ENCODE peak calls at places on chromosomes 6 and 20, in nine cellular contexts. O, A, N, V, T, M, C, Q and Z are unnamed samples. For H3K4me1, the result is how much of the 10 kb centered on the place peaks cover.

GRCh38 chr20:1376007-1376406 is 16.8 kb downstream of the FKBP1A start:
- DNase-seq in O (peak), A (no peak), N (no peak), V (no peak), T (no peak), M (no peak), C (no peak), Q (no peak), Z (no peak)

GRCh38 chr6:156379946-156380707 is 397.1 kb upstream of the ARID1B start:
- DNase-seq in O (no peak), A (no peak), N (no peak), V (no peak), T (no peak), M (no peak), C (peak), Q (peak), Z (peak)

GRCh38 chr6:45896783-45897441 is 118.7 kb downstream of the CLIC5 start:
- DNase-seq in O (no peak), A (no peak), N (no peak), V (no peak), T (no peak), M (no peak), C (no peak), Q (no peak), Z (no peak)

GRCh38 chr6:6696867-6697531 is 108.5 kb downstream of the LY86 start:
- DNase-seq in O (peak), A (peak), N (peak), V (peak), T (no peak), M (peak), C (peak), Q (peak), Z (no peak)

GRCh38 chr6:14037402-14038277 is 79.9 kb upstream of the CD83 start:
- DNase-seq in O (no peak), A (no peak), N (no peak), V (no peak), T (no peak), M (no peak), C (peak), Q (peak), Z (no peak)

GRCh38 chr6:20211941-20212391 is 303 bp downstream of the MBOAT1 start:
- DNase-seq in O (peak), A (peak), N (peak), V (no peak), T (no peak), M (no peak), C (no peak), Q (no peak), Z (no peak)

GRCh38 chr6:3711776-3712175 is 39.7 kb downstream of the PXDC1 start:
- DNase-seq in O (no peak), A (no peak), N (no peak), V (no peak), T (no peak), M (no peak), C (no peak), Q (no peak), Z (no peak)

GRCh38 chr6:150894935-150895686 is 29.6 kb downstream of the MTHFD1L start:
- DNase-seq in O (no peak), A (no peak), N (no peak), V (no peak), T (no peak), M (no peak), C (peak), Q (peak), Z (no peak)

GRCh38 chr6:113219783-113220182 is 637.4 kb upstream of the MARCKS start:
- DNase-seq in O (no peak), A (no peak), N (no peak), V (no peak), T (no peak), M (no peak), C (no peak), Q (no peak), Z (no peak)

GRCh38 chr20:46400828-46401477 is 5.5 kb downstream of the ELMO2 start:
- DNase-seq in O (no peak), A (no peak), N (peak), V (no peak), T (no peak), M (no peak), C (peak), Q (peak), Z (no peak)

GRCh38 chr20:46399401-46399800 is 7.0 kb downstream of the ELMO2 start:
- DNase-seq in O (no peak), A (no peak), N (no peak), V (no peak), T (no peak), M (no peak), C (no peak), Q (no peak), Z (no peak)

GRCh38 chr20:46401478-46401860 is 4.9 kb downstream of the ELMO2 start:
- DNase-seq in O (no peak), A (no peak), N (no peak), V (no peak), T (no peak), M (no peak), C (no peak), Q (no peak), Z (no peak)

GRCh38 chr20:46400253-46400652 is 6.2 kb downstream of the ELMO2 start:
- DNase-seq in O (no peak), A (no peak), N (no peak), V (no peak), T (no peak), M (no peak), C (peak), Q (peak), Z (no peak)

DNA sequence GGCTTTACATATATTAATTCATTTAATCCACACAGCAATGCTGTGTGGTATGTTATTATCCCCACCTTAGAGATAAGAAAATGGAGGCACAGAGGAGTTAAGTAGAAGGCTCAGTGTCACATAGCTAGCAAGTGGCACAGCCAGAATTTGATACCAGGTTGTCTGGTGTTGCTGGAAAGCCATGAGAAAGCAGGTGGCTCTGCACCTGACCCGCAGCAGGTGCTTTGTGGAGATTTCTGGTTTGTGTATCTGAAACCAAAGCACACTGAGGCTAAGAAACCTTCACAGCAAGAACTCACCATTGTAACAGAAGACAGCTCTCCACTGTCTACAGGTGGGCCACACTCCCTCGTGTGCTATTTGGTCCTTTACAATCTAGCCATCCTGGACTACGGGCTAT is 7.5 kb downstream of the ELMO2 start:
- DNase-seq in O (no peak), A (no peak), N (no peak), V (no peak), T (no peak), M (no peak), C (no peak), Q (no peak), Z (no peak)
- H3K4me1 ChIP-seq in O (under half), A (under half), N (under half), V (under half), T (under half), M (half or more), C (under half), Q (under half), Z (under half)

DNA sequence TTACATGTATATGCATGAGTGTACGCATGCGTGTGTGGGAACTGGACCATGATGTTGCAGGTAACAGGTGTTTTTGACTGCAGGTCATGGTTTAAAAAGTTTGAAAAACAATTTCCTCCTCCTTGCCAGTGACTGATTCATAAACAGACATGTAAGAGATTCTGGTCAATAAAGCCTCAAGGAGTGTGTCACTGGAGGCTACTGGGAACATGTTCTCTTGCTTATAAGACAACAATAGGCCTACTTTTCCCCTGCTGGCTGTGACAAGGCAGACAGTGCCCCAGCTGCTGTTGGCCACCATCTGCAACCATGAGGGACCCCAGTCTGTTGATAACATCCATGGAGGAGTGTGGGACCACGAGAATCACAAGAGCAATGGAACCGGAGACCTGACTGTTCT is 12.7 kb downstream of the LEMD2 start:
- DNase-seq in O (no peak), A (peak), N (no peak), V (no peak), T (no peak), M (no peak), C (no peak), Q (no peak), Z (no peak)
- H3K4me1 ChIP-seq in O (under half), A (under half), N (under half), V (under half), T (under half), M (under half), C (under half), Q (under half), Z (under half)

GRCh38 chr6:107727096-107727757 is 96.9 kb downstream of the SCML4 start:
- DNase-seq in O (no peak), A (no peak), N (no peak), V (no peak), T (no peak), M (no peak), C (no peak), Q (no peak), Z (no peak)

GRCh38 chr6:107730683-107731314 is 93.3 kb downstream of the SCML4 start:
- DNase-seq in O (no peak), A (no peak), N (no peak), V (no peak), T (no peak), M (no peak), C (no peak), Q (no peak), Z (no peak)

GRCh38 chr6:107730106-107730505 is 94.0 kb downstream of the SCML4 start:
- DNase-seq in O (no peak), A (no peak), N (peak), V (no peak), T (no peak), M (no peak), C (no peak), Q (no peak), Z (no peak)

GRCh38 chr6:107728564-107728897 is 95.6 kb downstream of the SCML4 start:
- DNase-seq in O (no peak), A (no peak), N (no peak), V (no peak), T (no peak), M (no peak), C (no peak), Q (no peak), Z (no peak)

DNA sequence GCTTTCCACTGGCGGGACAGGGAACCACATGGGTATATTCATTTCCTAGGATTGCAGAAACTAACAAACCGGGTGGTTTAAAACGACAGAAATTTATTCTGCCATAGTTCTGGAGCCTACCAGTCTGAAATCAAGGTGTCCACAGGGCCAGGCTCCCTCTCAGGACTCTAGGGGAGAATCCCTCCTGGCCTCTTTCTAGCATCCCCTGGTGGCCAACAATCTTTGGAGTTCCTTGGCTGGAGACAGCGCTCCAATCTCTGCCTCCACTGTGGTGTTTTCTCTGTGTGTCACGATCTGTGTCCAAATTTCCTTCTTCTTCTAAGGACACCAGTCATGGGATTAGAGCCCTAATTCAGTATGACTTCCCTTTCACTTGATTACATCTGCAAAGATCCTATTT is 95.0 kb downstream of the SCML4 start:
- DNase-seq in O (no peak), A (no peak), N (peak), V (no peak), T (no peak), M (no peak), C (no peak), Q (no peak), Z (no peak)
- H3K4me1 ChIP-seq in O (under half), A (under half), N (under half), V (under half), T (under half), M (under half), C (under half), Q (under half), Z (under half)

DNA sequence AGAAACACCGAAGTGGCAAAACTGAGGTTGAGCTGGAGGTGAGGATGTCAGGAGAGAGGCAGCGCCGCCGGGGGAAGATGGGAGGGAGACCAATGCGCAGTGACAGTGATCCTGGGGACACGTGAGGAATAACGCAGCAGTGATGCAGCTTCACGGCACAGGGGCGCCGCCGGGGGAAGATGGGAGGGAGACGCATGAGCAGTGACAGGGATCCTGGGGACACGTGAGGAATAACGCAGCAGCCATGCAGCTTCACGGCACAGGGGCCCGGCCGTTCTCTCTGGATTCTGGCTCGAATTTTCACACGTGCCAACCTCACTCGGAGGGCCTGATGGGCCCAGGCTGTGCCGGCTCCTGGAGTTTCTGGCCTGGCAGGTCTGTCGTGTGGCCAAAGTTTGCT is 94.7 kb downstream of the SMOC2 start:
- DNase-seq in O (no peak), A (no peak), N (no peak), V (no peak), T (no peak), M (no peak), C (no peak), Q (no peak), Z (no peak)
- H3K4me1 ChIP-seq in O (under half), A (under half), N (under half), V (under half), T (under half), M (under half), C (under half), Q (under half), Z (under half)

GRCh38 chr6:131828946-131829345 is 21.1 kb downstream of the ENPP1 start:
- DNase-seq in O (no peak), A (no peak), N (no peak), V (no peak), T (no peak), M (no peak), C (no peak), Q (no peak), Z (no peak)

GRCh38 chr6:131822119-131822518 is 14.3 kb downstream of the ENPP1 start:
- DNase-seq in O (no peak), A (no peak), N (no peak), V (no peak), T (no peak), M (no peak), C (no peak), Q (no peak), Z (no peak)

GRCh38 chr6:131823276-131823902 is 15.6 kb downstream of the ENPP1 start:
- DNase-seq in O (no peak), A (no peak), N (no peak), V (no peak), T (no peak), M (no peak), C (peak), Q (no peak), Z (no peak)

GRCh38 chr6:131828080-131828479 is 20.3 kb downstream of the ENPP1 start:
- DNase-seq in O (no peak), A (no peak), N (no peak), V (no peak), T (no peak), M (no peak), C (peak), Q (no peak), Z (no peak)

GRCh38 chr6:131825946-131826345 is 18.1 kb downstream of the ENPP1 start:
- DNase-seq in O (no peak), A (no peak), N (no peak), V (no peak), T (no peak), M (no peak), C (peak), Q (no peak), Z (no peak)
- H3K4me1 ChIP-seq in O (under half), A (under half), N (under half), V (under half), T (under half), M (under half), C (under half), Q (under half), Z (under half)

GRCh38 chr20:44069203-44069931 is 117.6 kb downstream of the JPH2 start:
- DNase-seq in O (no peak), A (no peak), N (no peak), V (no peak), T (no peak), M (peak), C (no peak), Q (peak), Z (no peak)

GRCh38 chr20:44072381-44072780 is 114.6 kb downstream of the JPH2 start:
- DNase-seq in O (no peak), A (no peak), N (no peak), V (no peak), T (no peak), M (peak), C (no peak), Q (no peak), Z (no peak)

GRCh38 chr20:44071526-44072111 is 115.4 kb downstream of the JPH2 start:
- DNase-seq in O (no peak), A (peak), N (no peak), V (no peak), T (no peak), M (peak), C (no peak), Q (no peak), Z (no peak)

GRCh38 chr20:44070139-44070900 is 116.7 kb downstream of the JPH2 start:
- DNase-seq in O (no peak), A (no peak), N (no peak), V (no peak), T (no peak), M (peak), C (no peak), Q (no peak), Z (no peak)

GRCh38 chr20:44071057-44071456 is 115.9 kb downstream of the JPH2 start:
- DNase-seq in O (no peak), A (no peak), N (no peak), V (no peak), T (no peak), M (peak), C (no peak), Q (no peak), Z (no peak)
- H3K4me1 ChIP-seq in O (under half), A (under half), N (under half), V (under half), T (under half), M (under half), C (under half), Q (under half), Z (under half)